ENCODE peak calls at places on chromosome 4, in four cellular contexts. One of them, this sample, is unnamed.

GRCh38 chr4:77430847-77431246 is 174.8 kb upstream of the CXCL13 start:
- DNase-seq in HFFc6: no peak
- DNase-seq in Karpas-422: no peak
- DNase-seq in cardiac muscle cell: no peak
- DNase-seq in this sample: no peak

GRCh38 chr4:8207314-8207713 is 8.2 kb downstream of the SH3TC1 start:
- DNase-seq in cardiac muscle cell: no peak
- DNase-seq in HFFc6: no peak
- DNase-seq in Karpas-422: no peak
- DNase-seq in this sample: no peak

GRCh38 chr4:44447563-44448504 is 775 bp downstream of the KCTD8 start:
- DNase-seq in cardiac muscle cell: peak; percentile 10
- DNase-seq in HFFc6: no peak
- DNase-seq in Karpas-422: no peak
- DNase-seq in this sample: no peak

GRCh38 chr4:75708218-75708691 is 16.1 kb upstream of the USO1 start:
- DNase-seq in cardiac muscle cell: no peak
- DNase-seq in Karpas-422: peak; percentile 77
- DNase-seq in HFFc6: no peak
- DNase-seq in this sample: no peak

GRCh38 chr4:41144812-41145211 is 69.5 kb downstream of the APBB2 start:
- DNase-seq in cardiac muscle cell: peak; percentile 30
- DNase-seq in Karpas-422: no peak
- DNase-seq in HFFc6: no peak
- DNase-seq in this sample: no peak

GRCh38 chr4:29539226-29539625 is 1180.9 kb upstream of the PCDH7 start:
- DNase-seq in cardiac muscle cell: peak; percentile 2
- DNase-seq in HFFc6: no peak
- DNase-seq in Karpas-422: no peak
- DNase-seq in this sample: no peak

GRCh38 chr4:150419939-150420338 is 162.0 kb upstream of the MAB21L2 start:
- DNase-seq in HFFc6: no peak
- DNase-seq in Karpas-422: no peak
- DNase-seq in cardiac muscle cell: no peak
- DNase-seq in this sample: no peak

GRCh38 chr4:10599574-10599973 is 85.0 kb downstream of the CLNK start:
- DNase-seq in cardiac muscle cell: no peak
- DNase-seq in Karpas-422: no peak
- DNase-seq in HFFc6: no peak
- DNase-seq in this sample: no peak

GRCh38 chr4:113574636-113575103 is 186.9 kb downstream of the CAMK2D start:
- DNase-seq in Karpas-422: no peak
- DNase-seq in cardiac muscle cell: peak; percentile 85
- DNase-seq in HFFc6: peak; percentile 62
- DNase-seq in this sample: no peak

GRCh38 chr4:78057600-78058560 is 757 bp downstream of the FRAS1 start:
- DNase-seq in cardiac muscle cell: peak; percentile 55
- DNase-seq in HFFc6: peak; percentile 30
- DNase-seq in Karpas-422: no peak
- DNase-seq in this sample: no peak

GRCh38 chr4:116122131-116122530 is 963.2 kb downstream of the TRAM1L1 start:
- DNase-seq in cardiac muscle cell: no peak
- DNase-seq in Karpas-422: no peak
- DNase-seq in HFFc6: no peak
- DNase-seq in this sample: no peak

GRCh38 chr4:154164931-154165839 is 326.4 kb downstream of the DCHS2 start:
- DNase-seq in Karpas-422: peak; percentile 66
- DNase-seq in HFFc6: peak; percentile 95
- DNase-seq in cardiac muscle cell: peak; percentile 84
- DNase-seq in this sample: peak; percentile 38

GRCh38 chr4:36427696-36428095 is 146.3 kb downstream of the DTHD1 start:
- DNase-seq in cardiac muscle cell: no peak
- DNase-seq in HFFc6: no peak
- DNase-seq in Karpas-422: no peak
- DNase-seq in this sample: no peak

GRCh38 chr4:102355748-102356147 is 10.5 kb upstream of the SLC39A8 start:
- DNase-seq in HFFc6: no peak
- DNase-seq in Karpas-422: no peak
- DNase-seq in cardiac muscle cell: no peak
- DNase-seq in this sample: no peak

GRCh38 chr4:186192068-186192751 is 843 bp downstream of the CYP4V2 start:
- DNase-seq in HFFc6: peak; percentile 3
- DNase-seq in cardiac muscle cell: peak; percentile 55
- DNase-seq in Karpas-422: peak; percentile 59
- DNase-seq in this sample: peak; percentile 29

GRCh38 chr4:2891294-2891693 is 47.6 kb downstream of the ADD1 start:
- DNase-seq in HFFc6: peak; percentile 37
- DNase-seq in Karpas-422: no peak
- DNase-seq in cardiac muscle cell: peak; percentile 74
- DNase-seq in this sample: no peak

GRCh38 chr4:189117426-189117825 is 823.2 kb upstream of the FRG1 start:
- DNase-seq in Karpas-422: peak; percentile 58
- DNase-seq in HFFc6: peak; percentile 2
- DNase-seq in cardiac muscle cell: no peak
- DNase-seq in this sample: no peak

GRCh38 chr4:94714761-94715160 is 43.0 kb upstream of the BMPR1B start:
- DNase-seq in Karpas-422: no peak
- DNase-seq in cardiac muscle cell: peak; percentile 29
- DNase-seq in HFFc6: peak; percentile 80
- DNase-seq in this sample: no peak

GRCh38 chr4:139552506-139552905 is 3.5 kb downstream of the SETD7 start:
- DNase-seq in HFFc6: peak; percentile 58
- DNase-seq in Karpas-422: no peak
- DNase-seq in cardiac muscle cell: peak; percentile 41
- DNase-seq in this sample: no peak

This sample was measured in RPMI8226.